ENCODE peak calls at places on chromosomes 4 and X, in six cellular contexts. One of them, this sample, is unnamed.

GRCh38 chr4:147853706-147854105 is 121.8 kb downstream of the ARHGAP10 start:
- DNase-seq in neuronal stem cell: no peak
- DNase-seq in H9: no peak
- DNase-seq in H1: no peak
- DNase-seq in mesenchymal stem cell: no peak
- DNase-seq in trophoblast cell: no peak
- DNase-seq in this sample: peak; percentile 79

GRCh38 chr4:7266525-7267292 is 74.4 kb downstream of the SORCS2 start:
- DNase-seq in neuronal stem cell: no peak
- DNase-seq in H9: peak; percentile 70
- DNase-seq in H1: peak; percentile 23
- DNase-seq in mesenchymal stem cell: peak; percentile 72
- DNase-seq in trophoblast cell: peak; percentile 15
- DNase-seq in this sample: peak; percentile 92

GRCh38 chr4:140672366-140672765 is 83.8 kb downstream of the TBC1D9 start:
- DNase-seq in neuronal stem cell: no peak
- DNase-seq in H9: no peak
- DNase-seq in H1: no peak
- DNase-seq in mesenchymal stem cell: no peak
- DNase-seq in trophoblast cell: no peak
- DNase-seq in this sample: no peak

GRCh38 chrX:40108084-40108958 is 10.6 kb upstream of the BCOR start:
- DNase-seq in neuronal stem cell: no peak
- DNase-seq in H9: peak; percentile 77
- DNase-seq in H1: no peak
- DNase-seq in mesenchymal stem cell: peak; percentile 77
- DNase-seq in trophoblast cell: no peak
- DNase-seq in this sample: no peak

GRCh38 chrX:1392376-1393130 is 640 bp upstream of the SLC25A6 start:
- DNase-seq in neuronal stem cell: no peak
- DNase-seq in H9: peak; percentile 74
- DNase-seq in H1: no peak
- DNase-seq in mesenchymal stem cell: peak; percentile 78
- DNase-seq in trophoblast cell: peak; percentile 51
- DNase-seq in this sample: peak; percentile 52

GRCh38 chrX:53435997-53436396 is 1.8 kb upstream of the HSD17B10 start:
- DNase-seq in neuronal stem cell: no peak
- DNase-seq in H9: peak; percentile 48
- DNase-seq in H1: no peak
- DNase-seq in mesenchymal stem cell: peak; percentile 63
- DNase-seq in trophoblast cell: peak; percentile 50
- DNase-seq in this sample: peak; percentile 67

GRCh38 chr4:41154814-41155177 is 59.5 kb downstream of the APBB2 start:
- DNase-seq in neuronal stem cell: no peak
- DNase-seq in H9: no peak
- DNase-seq in H1: no peak
- DNase-seq in mesenchymal stem cell: peak; percentile 56
- DNase-seq in trophoblast cell: no peak
- DNase-seq in this sample: no peak

GRCh38 chr4:112173593-112174559 is 28.6 kb downstream of the FAM241A start:
- DNase-seq in neuronal stem cell: no peak
- DNase-seq in H9: no peak
- DNase-seq in H1: no peak
- DNase-seq in mesenchymal stem cell: peak; percentile 46
- DNase-seq in trophoblast cell: no peak
- DNase-seq in this sample: no peak

GRCh38 chr4:98993419-98994071 is 2.0 kb upstream of the METAP1 start:
- DNase-seq in neuronal stem cell: no peak
- DNase-seq in H9: no peak
- DNase-seq in H1: no peak
- DNase-seq in mesenchymal stem cell: no peak
- DNase-seq in trophoblast cell: no peak
- DNase-seq in this sample: no peak

GRCh38 chr4:10085828-10086505 is 30.6 kb downstream of the WDR1 start:
- DNase-seq in neuronal stem cell: no peak
- DNase-seq in H9: no peak
- DNase-seq in H1: no peak
- DNase-seq in mesenchymal stem cell: no peak
- DNase-seq in trophoblast cell: no peak
- DNase-seq in this sample: no peak

GRCh38 chr4:125401784-125402183 is 87.0 kb downstream of the FAT4 start:
- DNase-seq in neuronal stem cell: no peak
- DNase-seq in H9: no peak
- DNase-seq in H1: no peak
- DNase-seq in mesenchymal stem cell: no peak
- DNase-seq in trophoblast cell: no peak
- DNase-seq in this sample: no peak

GRCh38 chr4:142547974-142548373 is 298.1 kb downstream of the INPP4B start:
- DNase-seq in neuronal stem cell: no peak
- DNase-seq in H9: no peak
- DNase-seq in H1: no peak
- DNase-seq in mesenchymal stem cell: no peak
- DNase-seq in trophoblast cell: no peak
- DNase-seq in this sample: peak; percentile 57

GRCh38 chr4:73620115-73620792 is at the start of gene RASSF6:
- DNase-seq in neuronal stem cell: peak; percentile 14
- DNase-seq in H9: peak; percentile 86
- DNase-seq in H1: peak; percentile 57
- DNase-seq in mesenchymal stem cell: no peak
- DNase-seq in trophoblast cell: peak; percentile 91
- DNase-seq in this sample: no peak

GRCh38 chr4:81631958-81632439 is 160.3 kb upstream of the RASGEF1B start:
- DNase-seq in neuronal stem cell: no peak
- DNase-seq in H9: no peak
- DNase-seq in H1: no peak
- DNase-seq in mesenchymal stem cell: peak; percentile 70
- DNase-seq in trophoblast cell: no peak
- DNase-seq in this sample: peak; percentile 43

GRCh38 chrX:129728061-129728460 is 10.7 kb upstream of the XPNPEP2 start:
- DNase-seq in neuronal stem cell: no peak
- DNase-seq in H9: no peak
- DNase-seq in H1: no peak
- DNase-seq in mesenchymal stem cell: no peak
- DNase-seq in trophoblast cell: no peak
- DNase-seq in this sample: no peak

GRCh38 chr4:105548483-105548882 is 3.9 kb upstream of the ARHGEF38 start:
- DNase-seq in neuronal stem cell: no peak
- DNase-seq in H9: no peak
- DNase-seq in H1: no peak
- DNase-seq in mesenchymal stem cell: peak; percentile 14
- DNase-seq in trophoblast cell: no peak
- DNase-seq in this sample: no peak

GRCh38 chr4:69920874-69921273 is 10.0 kb upstream of the CSN1S1 start:
- DNase-seq in neuronal stem cell: no peak
- DNase-seq in H9: no peak
- DNase-seq in H1: no peak
- DNase-seq in mesenchymal stem cell: no peak
- DNase-seq in trophoblast cell: no peak
- DNase-seq in this sample: no peak

GRCh38 chr4:41784191-41784979 is 35.9 kb upstream of the PHOX2B start:
- DNase-seq in neuronal stem cell: no peak
- DNase-seq in H9: no peak
- DNase-seq in H1: no peak
- DNase-seq in mesenchymal stem cell: no peak
- DNase-seq in trophoblast cell: no peak
- DNase-seq in this sample: no peak

GRCh38 chrX:129576539-129576938 is 36.5 kb downstream of the OCRL start:
- DNase-seq in neuronal stem cell: no peak
- DNase-seq in H9: no peak
- DNase-seq in H1: no peak
- DNase-seq in mesenchymal stem cell: no peak
- DNase-seq in trophoblast cell: no peak
- DNase-seq in this sample: no peak

GRCh38 chr4:106583567-106583966 is 215.0 kb upstream of the GIMD1 start:
- DNase-seq in neuronal stem cell: no peak
- DNase-seq in H9: no peak
- DNase-seq in H1: no peak
- DNase-seq in mesenchymal stem cell: peak; percentile 80
- DNase-seq in trophoblast cell: no peak
- DNase-seq in this sample: peak; percentile 94

GRCh38 chr4:128787509-128788311 is 21.8 kb upstream of the JADE1 start:
- DNase-seq in neuronal stem cell: no peak
- DNase-seq in H9: no peak
- DNase-seq in H1: no peak
- DNase-seq in mesenchymal stem cell: no peak
- DNase-seq in trophoblast cell: no peak
- DNase-seq in this sample: peak; percentile 74

GRCh38 chr4:119211856-119212250 is 660 bp upstream of the USP53 start:
- DNase-seq in neuronal stem cell: no peak
- DNase-seq in H9: no peak
- DNase-seq in H1: peak; percentile 50
- DNase-seq in mesenchymal stem cell: no peak
- DNase-seq in trophoblast cell: no peak
- DNase-seq in this sample: no peak

GRCh38 chr4:15649914-15650545 is 5.1 kb downstream of the FBXL5 start:
- DNase-seq in neuronal stem cell: peak; percentile 45
- DNase-seq in H9: peak; percentile 54
- DNase-seq in H1: no peak
- DNase-seq in mesenchymal stem cell: peak; percentile 76
- DNase-seq in trophoblast cell: no peak
- DNase-seq in this sample: peak; percentile 63

GRCh38 chr4:1050486-1051213 is 39.2 kb downstream of the FGFRL1 start:
- DNase-seq in neuronal stem cell: no peak
- DNase-seq in H9: peak; percentile 76
- DNase-seq in H1: no peak
- DNase-seq in mesenchymal stem cell: no peak
- DNase-seq in trophoblast cell: no peak
- DNase-seq in this sample: no peak
- H4K91ac ChIP-seq in neuronal stem cell: no peak overlapping the region
- H4K91ac ChIP-seq in H9: no peak overlapping the region
- H4K91ac ChIP-seq in H1: no peak overlapping the region
- H4K91ac ChIP-seq in mesenchymal stem cell: no peak overlapping the region
- H4K91ac ChIP-seq in trophoblast cell: no peak overlapping the region
- H4K91ac ChIP-seq in this sample: no peak overlapping the region

GRCh38 chr4:109169160-109169559 is 133.3 kb downstream of the COL25A1 start:
- DNase-seq in neuronal stem cell: no peak
- DNase-seq in H9: no peak
- DNase-seq in H1: no peak
- DNase-seq in mesenchymal stem cell: no peak
- DNase-seq in trophoblast cell: no peak
- DNase-seq in this sample: peak; percentile 4

GRCh38 chr4:109174224-109174953 is 128.1 kb downstream of the COL25A1 start:
- DNase-seq in neuronal stem cell: no peak
- DNase-seq in H9: no peak
- DNase-seq in H1: no peak
- DNase-seq in mesenchymal stem cell: no peak
- DNase-seq in trophoblast cell: no peak
- DNase-seq in this sample: no peak

GRCh38 chr4:109171098-109171497 is 131.4 kb downstream of the COL25A1 start:
- DNase-seq in neuronal stem cell: no peak
- DNase-seq in H9: no peak
- DNase-seq in H1: no peak
- DNase-seq in mesenchymal stem cell: no peak
- DNase-seq in trophoblast cell: peak; percentile 21
- DNase-seq in this sample: no peak

GRCh38 chr4:109177411-109177810 is 125.0 kb downstream of the COL25A1 start:
- DNase-seq in neuronal stem cell: no peak
- DNase-seq in H9: no peak
- DNase-seq in H1: no peak
- DNase-seq in mesenchymal stem cell: no peak
- DNase-seq in trophoblast cell: no peak
- DNase-seq in this sample: no peak

DNA sequence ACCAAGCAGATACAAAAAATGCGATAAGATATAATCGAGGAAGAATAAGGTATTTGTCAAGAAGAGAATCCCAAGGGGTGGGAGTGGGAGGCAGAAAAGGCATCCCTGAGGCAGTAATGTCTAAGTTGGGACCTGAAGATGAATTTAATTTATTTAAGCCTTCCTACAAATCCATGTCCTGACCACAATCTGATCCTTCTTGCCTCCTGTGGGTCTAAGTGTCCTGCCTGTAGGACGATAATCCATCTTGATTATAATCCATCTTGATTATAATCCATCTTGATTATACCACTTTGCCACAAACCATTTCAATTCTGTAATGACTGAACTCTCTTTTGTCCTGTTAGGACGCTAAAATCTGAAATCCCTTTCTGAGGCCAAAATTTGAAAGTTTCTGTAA is 130.2 kb downstream of the COL25A1 start:
- DNase-seq in neuronal stem cell: no peak
- DNase-seq in H9: no peak
- DNase-seq in H1: no peak
- DNase-seq in mesenchymal stem cell: no peak
- DNase-seq in trophoblast cell: no peak
- DNase-seq in this sample: no peak
- H4K91ac ChIP-seq in neuronal stem cell: no peak overlapping the region
- H4K91ac ChIP-seq in H9: no peak overlapping the region
- H4K91ac ChIP-seq in H1: no peak overlapping the region
- H4K91ac ChIP-seq in mesenchymal stem cell: no peak overlapping the region
- H4K91ac ChIP-seq in trophoblast cell: no peak overlapping the region
- H4K91ac ChIP-seq in this sample: no peak overlapping the region

DNA sequence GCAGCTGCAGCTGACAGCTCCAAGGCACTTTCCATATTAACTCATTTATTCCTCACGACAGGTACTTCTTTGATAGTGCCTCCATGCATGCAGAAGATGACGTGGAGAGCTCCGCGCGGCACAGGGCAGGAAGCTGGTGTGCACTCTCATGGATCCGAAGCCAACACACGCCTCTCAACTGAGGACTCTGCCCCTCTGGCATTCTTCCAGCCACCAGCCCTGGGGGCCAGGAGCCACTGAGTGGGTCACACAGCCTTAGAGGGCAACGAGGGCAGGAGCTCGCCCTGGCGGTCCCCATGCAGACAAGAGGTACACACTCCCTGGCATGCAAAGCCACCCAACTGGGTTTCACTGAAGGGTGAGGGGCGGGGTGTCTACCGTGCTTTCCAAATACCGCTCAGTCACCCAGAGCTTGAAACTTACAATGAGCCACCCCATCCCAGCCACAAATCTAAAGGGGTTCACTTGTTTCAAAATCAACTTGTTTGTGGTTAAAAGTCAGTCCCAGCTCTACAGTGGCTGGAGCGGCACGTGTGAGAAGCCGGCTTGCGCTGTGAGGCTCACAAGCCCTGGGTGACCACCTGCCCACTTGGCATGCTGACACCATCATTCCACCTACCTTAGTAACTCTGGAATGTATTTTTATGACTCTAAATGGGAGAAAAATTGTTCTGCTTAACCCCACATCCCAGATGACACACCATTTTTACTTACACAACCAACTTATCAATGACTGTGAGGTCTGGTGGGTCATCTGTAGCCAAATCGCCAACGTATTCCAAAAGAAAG is 16.2 kb downstream of the NOP14 start:
- DNase-seq in neuronal stem cell: no peak
- DNase-seq in H9: no peak
- DNase-seq in H1: no peak
- DNase-seq in mesenchymal stem cell: no peak
- DNase-seq in trophoblast cell: peak; percentile 34
- DNase-seq in this sample: peak; percentile 37
- H4K91ac ChIP-seq in neuronal stem cell: no peak overlapping the region
- H4K91ac ChIP-seq in H9: no peak overlapping the region
- H4K91ac ChIP-seq in H1: no peak overlapping the region
- H4K91ac ChIP-seq in mesenchymal stem cell: no peak overlapping the region
- H4K91ac ChIP-seq in trophoblast cell: no peak overlapping the region
- H4K91ac ChIP-seq in this sample: no peak overlapping the region

DNA sequence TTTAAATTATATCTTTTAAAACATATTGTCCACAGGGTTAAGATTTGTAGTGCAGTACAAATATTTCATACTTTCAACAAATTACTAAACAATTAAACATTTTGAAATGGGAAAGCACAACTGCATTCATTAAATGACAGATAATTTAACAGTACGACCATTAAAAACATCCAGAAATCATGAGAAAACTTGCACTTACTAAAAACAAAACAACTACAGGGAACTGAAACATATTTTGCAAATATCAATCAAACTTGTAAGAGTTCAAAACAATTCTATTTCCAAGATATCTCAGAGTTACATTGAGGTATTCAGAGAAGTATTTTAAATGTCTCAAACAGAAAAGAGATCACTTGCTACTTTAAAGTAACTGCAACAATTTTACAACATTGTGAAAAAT is 478.5 kb upstream of the PCDH10 start:
- DNase-seq in neuronal stem cell: no peak
- DNase-seq in H9: no peak
- DNase-seq in H1: no peak
- DNase-seq in mesenchymal stem cell: no peak
- DNase-seq in trophoblast cell: no peak
- DNase-seq in this sample: no peak
- H4K91ac ChIP-seq in neuronal stem cell: no peak overlapping the region
- H4K91ac ChIP-seq in H9: no peak overlapping the region
- H4K91ac ChIP-seq in H1: no peak overlapping the region
- H4K91ac ChIP-seq in mesenchymal stem cell: no peak overlapping the region
- H4K91ac ChIP-seq in trophoblast cell: no peak overlapping the region
- H4K91ac ChIP-seq in this sample: no peak overlapping the region

This sample was measured in IMR-90.